ENCODE peak calls at places on chromosomes 6 and 20, in four cellular contexts. L, U, G and O are unnamed samples.

GRCh38 chr20:59165794-59166709 is 2.4 kb downstream of the ZNF831 start:
- DNase-seq in L (no peak), U (no peak), G (no peak), O (no peak)

GRCh38 chr20:29878281-29878741 is 1379.2 kb upstream of the DEFB115 start:
- DNase-seq in L (no peak), U (no peak), G (peak; percentile 86), O (no peak)

GRCh38 chr20:32789896-32790750 is 27.9 kb downstream of the DNMT3B start:
- DNase-seq in L (peak; percentile 64), U (peak; percentile 48), G (peak; percentile 81), O (no peak)

GRCh38 chr6:115667478-115667996 is 393.2 kb downstream of the FRK start:
- DNase-seq in L (no peak), U (no peak), G (no peak), O (no peak)

GRCh38 chr6:88922775-88923548 is 40.5 kb downstream of the RNGTT start:
- DNase-seq in L (no peak), U (no peak), G (no peak), O (no peak)

GRCh38 chr20:4008026-4008413 is 7.3 kb downstream of the RNF24 start:
- DNase-seq in L (no peak), U (no peak), G (no peak), O (no peak)

GRCh38 chr6:22904413-22904812 is 335.0 kb downstream of the HDGFL1 start:
- DNase-seq in L (no peak), U (no peak), G (peak; percentile 98), O (no peak)

GRCh38 chr6:38188677-38189335 is 369.3 kb downstream of the ZFAND3 start:
- DNase-seq in L (no peak), U (no peak), G (no peak), O (no peak)

GRCh38 chr6:133309579-133309978 is 68.4 kb downstream of the EYA4 start:
- DNase-seq in L (no peak), U (no peak), G (no peak), O (no peak)

GRCh38 chr6:149320745-149321240 is 3.3 kb downstream of the TAB2 start:
- DNase-seq in L (no peak), U (no peak), G (no peak), O (no peak)

GRCh38 chr20:19269737-19270325 is 57.4 kb downstream of the SLC24A3 start:
- DNase-seq in L (no peak), U (no peak), G (no peak), O (no peak)

GRCh38 chr6:167565884-167566491 is 241.1 kb downstream of the TTLL2 start:
- DNase-seq in L (no peak), U (no peak), G (peak; percentile 45), O (no peak)

GRCh38 chr20:50980851-50981713 is 22.5 kb downstream of the MOCS3 start:
- DNase-seq in L (no peak), U (peak; percentile 22), G (peak; percentile 80), O (no peak)

GRCh38 chr6:132504757-132505156 is 8.2 kb downstream of the STX7 start:
- DNase-seq in L (no peak), U (no peak), G (peak; percentile 46), O (no peak)

GRCh38 chr20:62723351-62723750 is 14.7 kb downstream of the NTSR1 start:
- DNase-seq in L (no peak), U (no peak), G (no peak), O (no peak)

GRCh38 chr6:46969206-46969605 is 47.5 kb upstream of the ADGRF5 start:
- DNase-seq in L (no peak), U (no peak), G (no peak), O (no peak)

GRCh38 chr6:140269766-140270165 is 895.3 kb upstream of the CITED2 start:
- DNase-seq in L (no peak), U (no peak), G (no peak), O (no peak)

GRCh38 chr6:56266011-56266410 is 18.6 kb upstream of the COL21A1 start:
- DNase-seq in L (no peak), U (no peak), G (no peak), O (no peak)

GRCh38 chr6:119077643-119078448 is 618 bp downstream of the FAM184A start:
- DNase-seq in L (peak; percentile 19), U (peak; percentile 25), G (no peak), O (no peak)

GRCh38 chr20:18001131-18001921 is 32.5 kb downstream of the MGME1 start:
- DNase-seq in L (peak; percentile 12), U (no peak), G (peak; percentile 98), O (peak; percentile 78)

GRCh38 chr6:142013286-142013685 is 119.4 kb upstream of the GJE1 start:
- DNase-seq in L (no peak), U (no peak), G (peak; percentile 26), O (peak; percentile 65)

GRCh38 chr20:64232794-64233193 is 22.8 kb upstream of the PCMTD2 start:
- DNase-seq in L (no peak), U (no peak), G (no peak), O (no peak)

GRCh38 chr6:42978487-42978792 is 541 bp downstream of the PEX6 start:
- DNase-seq in L (peak; percentile 20), U (no peak), G (no peak), O (no peak)

GRCh38 chr20:21397341-21398108 is at the start of gene NKX2-4:
- DNase-seq in L (no peak), U (no peak), G (no peak), O (no peak)

GRCh38 chr20:44714701-44715494 is at the start of gene CCN5:
- DNase-seq in L (peak; percentile 20), U (no peak), G (peak; percentile 59), O (no peak)

GRCh38 chr6:43771858-43772570 is 2.0 kb downstream of the VEGFA start:
- DNase-seq in L (peak; percentile 43), U (no peak), G (peak; percentile 46), O (no peak)

GRCh38 chr6:27025351-27025750 is 222.2 kb upstream of the PRSS16 start:
- DNase-seq in L (no peak), U (no peak), G (no peak), O (no peak)

GRCh38 chr6:71822626-71823025 is 63.7 kb upstream of the RIMS1 start:
- DNase-seq in L (no peak), U (no peak), G (no peak), O (no peak)

GRCh38 chr20:49385471-49385870 is 97.0 kb downstream of the KCNB1 start:
- DNase-seq in L (no peak), U (no peak), G (peak; percentile 83), O (no peak)

GRCh38 chr6:88519227-88520019 is 353.3 kb upstream of the CNR1 start:
- DNase-seq in L (no peak), U (no peak), G (no peak), O (no peak)

GRCh38 chr6:12051861-12052368 is 39.8 kb downstream of the HIVEP1 start:
- DNase-seq in L (no peak), U (no peak), G (no peak), O (no peak)

GRCh38 chr6:15248451-15249370 is 2.8 kb downstream of the JARID2 start:
- DNase-seq in L (peak; percentile 90), U (peak; percentile 92), G (peak; percentile 99), O (peak; percentile 69)

GRCh38 chr6:163965426-163966348 is 551.2 kb downstream of the QKI start:
- DNase-seq in L (no peak), U (no peak), G (no peak), O (no peak)

GRCh38 chr20:38764563-38765355 is 16.5 kb downstream of the ACTR5 start:
- DNase-seq in L (peak; percentile 73), U (no peak), G (peak; percentile 29), O (no peak)